ENCODE peak calls at places on chromosomes 4 and X, in eight cellular contexts. M is pancreas, N is left ventricle myocardium inferior, O is BJ, R is HFFc6, W is neural progenitor cell, T is glutamatergic neuron, F is endothelial cell. V is an unnamed sample.

GRCh38 chrX:113644426-113644825 is 803.8 kb upstream of the AMOT start:
- DNase-seq in F (no peak), N (no peak), T (no peak), O (peak), W (no peak), R (no peak), M (no peak), V (no peak)

GRCh38 chr4:121154103-121154515 is 10.0 kb downstream of the TNIP3 start:
- DNase-seq in T (no peak), M (no peak), O (no peak), F (no peak), R (no peak), W (no peak), N (no peak), V (no peak)

GRCh38 chr4:53682196-53682595 is 90.9 kb upstream of the LNX1 start:
- DNase-seq in M (no peak), R (peak), O (no peak), W (no peak), N (no peak), T (no peak), F (no peak), V (peak)

GRCh38 chr4:21765810-21766407 is 182.7 kb downstream of the KCNIP4 start:
- DNase-seq in M (peak), T (peak), O (no peak), R (peak), W (peak), N (no peak), F (peak), V (no peak)

GRCh38 chr4:55336138-55337034 is 9.7 kb upstream of the SRD5A3 start:
- DNase-seq in T (no peak), O (no peak), R (no peak), W (no peak), M (no peak), N (no peak), F (no peak), V (no peak)

GRCh38 chr4:40990202-40990898 is 224.0 kb downstream of the APBB2 start:
- DNase-seq in O (peak), R (peak), W (no peak), N (no peak), M (no peak), F (no peak), T (no peak), V (peak)

GRCh38 chrX:151729056-151729725 is 5.4 kb upstream of the CNGA2 start:
- DNase-seq in R (no peak), T (no peak), O (no peak), F (no peak), N (no peak), W (no peak), M (no peak), V (no peak)

GRCh38 chrX:129549124-129549523 is 9.1 kb downstream of the OCRL start:
- DNase-seq in R (no peak), M (no peak), O (no peak), W (no peak), T (no peak), N (no peak), F (no peak), V (no peak)

GRCh38 chr4:56506110-56506705 is 617 bp downstream of the ARL9 start:
- DNase-seq in N (no peak), O (no peak), W (peak), M (no peak), R (no peak), F (peak), T (no peak), V (no peak)

GRCh38 chr4:7546809-7547367 is 112.2 kb upstream of the PSAPL1 start:
- DNase-seq in O (peak), M (no peak), R (peak), N (no peak), T (no peak), W (no peak), F (no peak), V (peak)

GRCh38 chrX:43580621-43581020 is 75.5 kb upstream of the MAOA start:
- DNase-seq in N (no peak), O (no peak), W (no peak), F (no peak), R (no peak), T (no peak), M (no peak), V (no peak)

GRCh38 chr4:113756005-113756410 is 5.5 kb downstream of the CAMK2D start:
- DNase-seq in F (no peak), M (no peak), W (no peak), R (peak), T (no peak), O (no peak), N (no peak), V (no peak)

GRCh38 chr4:147567276-147567675 is 49.9 kb upstream of the TMEM184C start:
- DNase-seq in W (no peak), M (no peak), N (no peak), R (no peak), O (no peak), F (no peak), T (no peak), V (no peak)

GRCh38 chr4:147566762-147567161 is 50.4 kb upstream of the TMEM184C start:
- DNase-seq in F (no peak), T (no peak), M (no peak), R (no peak), O (no peak), N (no peak), W (no peak), V (no peak)

GRCh38 chr4:147570616-147571015 is 46.6 kb upstream of the TMEM184C start:
- DNase-seq in W (no peak), T (no peak), F (no peak), R (peak), O (no peak), M (no peak), N (no peak), V (no peak)

GRCh38 chr4:147576084-147576483 is 41.1 kb upstream of the TMEM184C start:
- DNase-seq in R (no peak), W (no peak), F (no peak), T (no peak), O (no peak), N (no peak), M (no peak), V (no peak)

DNA sequence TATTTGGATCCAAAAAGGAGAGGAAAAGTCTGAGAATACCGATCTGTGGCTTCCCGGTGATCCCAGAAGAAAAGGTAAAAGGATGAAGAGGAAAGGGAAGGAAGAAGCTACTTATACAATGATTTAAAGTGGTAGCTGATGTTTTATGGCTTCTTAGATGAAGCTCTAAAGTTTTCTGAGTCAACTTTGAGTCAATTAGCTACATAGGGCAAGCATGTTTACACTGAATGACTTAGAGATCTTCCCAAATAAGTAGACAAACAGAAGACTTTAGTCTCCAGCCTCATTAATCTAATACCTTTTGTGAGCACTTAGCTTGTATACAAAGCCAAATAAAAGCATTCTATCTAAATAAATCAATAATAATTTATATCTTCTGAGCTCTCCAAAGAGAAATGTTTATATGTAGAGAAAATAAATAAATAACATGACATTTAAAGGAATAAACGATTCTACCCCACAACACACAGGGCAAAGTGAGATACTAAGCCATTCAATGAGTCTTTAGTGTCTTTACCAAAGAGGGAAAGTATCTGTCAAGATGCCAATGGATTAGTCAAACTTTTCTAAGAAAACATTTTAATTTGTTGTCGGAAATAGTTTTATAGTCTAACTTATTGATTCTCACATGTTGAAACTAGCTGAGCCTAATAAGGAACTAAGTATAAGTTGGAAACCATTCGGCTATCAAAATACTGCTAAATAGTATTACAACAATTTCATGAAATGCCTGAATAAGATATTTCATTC is 46.0 kb upstream of the TMEM184C start:
- DNase-seq in O (no peak), N (no peak), M (no peak), T (no peak), F (no peak), R (no peak), W (no peak), V (no peak)
- TF ChIP-seq CTCF in O (no peak), N (no peak), M (no peak), T (no peak), F (no peak), R (no peak), W (no peak), V (no peak)

GRCh38 chr4:38993683-38994082 is 38.5 kb downstream of the TMEM156 start:
- DNase-seq in M (no peak), W (no peak), R (no peak), F (no peak), N (no peak), O (no peak), T (no peak), V (no peak)
- TF ChIP-seq CTCF in M (no peak), W (peak), R (peak), F (no peak), N (no peak), O (no peak), T (no peak), V (peak)

GRCh38 chr4:149112109-149112508 is 669.9 kb upstream of the NR3C2 start:
- DNase-seq in M (no peak), N (no peak), W (no peak), T (no peak), O (no peak), F (no peak), R (no peak), V (no peak)
- TF ChIP-seq CTCF in M (no peak), N (no peak), W (peak), T (no peak), O (no peak), F (no peak), R (no peak), V (no peak)

DNA sequence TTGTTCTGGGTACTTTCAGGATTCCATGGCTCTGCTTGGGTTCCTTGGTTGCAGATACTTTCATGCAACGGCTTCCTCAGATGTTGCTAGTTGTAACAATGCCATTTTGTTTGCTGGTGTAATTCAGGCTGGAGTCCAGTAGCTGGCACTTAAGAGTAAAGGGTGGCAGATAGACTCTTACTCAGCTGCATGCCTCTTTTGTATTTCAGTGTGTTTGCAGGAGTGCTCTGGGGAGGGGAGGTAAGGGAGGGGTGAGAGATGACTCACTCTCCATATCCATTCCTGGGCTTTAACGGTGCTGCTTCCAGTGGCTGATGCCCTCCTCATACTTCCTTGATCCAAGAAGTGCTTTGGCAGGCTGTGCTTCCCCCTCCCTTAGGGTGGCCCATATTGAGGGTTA is 155.2 kb downstream of the ZNF330 start:
- DNase-seq in N (no peak), F (no peak), M (peak), R (peak), O (peak), T (no peak), W (peak), V (peak)
- TF ChIP-seq CTCF in N (peak), F (no peak), M (no peak), R (peak), O (peak), T (no peak), W (peak), V (peak)

DNA sequence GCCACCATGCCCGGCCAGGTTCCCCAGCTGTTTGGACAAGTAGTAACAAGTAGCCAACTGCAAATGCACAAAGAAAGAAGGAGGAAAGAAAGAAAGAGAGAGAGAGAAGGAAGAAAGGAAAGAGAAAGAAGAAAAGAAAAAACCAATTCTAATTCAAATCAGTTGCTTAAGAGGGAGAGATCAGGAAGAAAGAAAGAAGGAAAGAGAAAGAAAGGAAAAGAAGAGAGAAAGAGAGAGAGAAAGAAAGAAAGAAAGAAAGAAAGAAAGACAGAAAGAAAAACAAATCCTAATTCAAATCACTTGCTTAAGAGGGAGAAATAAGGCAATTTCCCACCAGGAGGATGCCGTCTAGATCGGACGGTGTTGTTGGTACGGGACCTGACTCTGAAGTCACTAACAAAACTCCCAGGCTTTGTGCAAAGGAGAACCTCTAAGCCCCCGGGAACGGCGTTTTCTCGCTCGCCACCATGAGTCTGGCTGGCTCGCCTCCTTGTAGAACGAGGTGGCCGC is 95.5 kb upstream of the PPP2R3B start:
- DNase-seq in W (peak), M (no peak), T (no peak), F (no peak), N (no peak), R (no peak), O (no peak), V (no peak)
- TF ChIP-seq CTCF in W (no peak), M (no peak), T (no peak), F (no peak), N (no peak), R (no peak), O (no peak), V (no peak)

DNA sequence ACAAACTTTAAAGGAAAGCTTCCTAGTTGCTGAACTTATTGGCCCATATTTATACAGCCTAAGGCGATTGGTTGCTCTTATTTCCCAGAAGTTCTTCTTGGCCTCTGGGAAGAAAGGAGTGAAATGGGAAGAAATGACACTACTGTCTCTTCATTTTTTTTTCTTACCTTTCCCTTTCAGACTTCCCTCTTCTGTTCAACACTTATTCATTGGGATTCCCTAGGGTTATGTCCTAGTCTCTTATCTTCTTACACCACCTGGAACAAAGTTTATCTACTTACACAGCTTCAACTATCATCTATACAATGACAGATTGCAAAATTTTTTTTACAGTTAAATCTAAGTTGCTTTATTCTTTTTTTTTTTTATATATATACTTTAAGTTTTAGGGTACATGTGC is 68.0 kb downstream of the SNX12 start:
- DNase-seq in R (no peak), O (no peak), M (no peak), T (no peak), F (no peak), N (no peak), W (no peak), V (no peak)
- TF ChIP-seq CTCF in R (no peak), O (no peak), M (no peak), T (no peak), F (no peak), N (no peak), W (no peak), V (no peak)